ENCODE peak calls at places on chromosomes 1 and 21, in eight cellular contexts. Q is fibroblast of lung; J is thoracic aorta; R is CD4-positive, alpha-beta T cell; O is GM06990; Z is left lung; I is upper lobe of right lung; K is Calu3. H is an unnamed sample.

GRCh38 chr1:215767761-215768160 is 200.7 kb downstream of the KCTD3 start:
- DNase-seq in J (no peak), Z (no peak), I (no peak), R (no peak), K (no peak), Q (no peak), O (no peak), H (no peak)

GRCh38 chr1:173475564-173476196 is 1.5 kb upstream of the PRDX6 start:
- DNase-seq in Q (peak), I (no peak), J (no peak), R (no peak), O (no peak), Z (no peak), K (no peak), H (no peak)

GRCh38 chr1:2506007-2506860 is 20.2 kb downstream of the PANK4 start:
- DNase-seq in O (no peak), Z (no peak), Q (no peak), J (no peak), R (no peak), I (no peak), K (no peak), H (no peak)

GRCh38 chr21:46160563-46161179 is 5.3 kb upstream of the FTCD start:
- DNase-seq in R (no peak), O (peak), I (no peak), K (no peak), J (no peak), Z (no peak), Q (no peak), H (no peak)

GRCh38 chr1:230861489-230861888 is 6.8 kb downstream of the C1orf198 start:
- DNase-seq in I (no peak), Z (no peak), J (no peak), R (no peak), K (no peak), O (no peak), Q (no peak), H (no peak)

GRCh38 chr1:54545916-54546635 is 2.0 kb upstream of the ACOT11 start:
- DNase-seq in O (no peak), Q (no peak), Z (no peak), K (no peak), R (no peak), I (no peak), J (no peak), H (no peak)

GRCh38 chr1:154846921-154847442 is 23.1 kb downstream of the KCNN3 start:
- DNase-seq in I (no peak), R (no peak), Z (no peak), O (no peak), K (no peak), J (no peak), Q (no peak), H (no peak)

GRCh38 chr1:94863297-94863911 is 43.2 kb downstream of the SLC44A3 start:
- DNase-seq in R (no peak), Q (peak), O (no peak), Z (no peak), J (no peak), K (no peak), I (no peak), H (no peak)

GRCh38 chr1:98203461-98203860 is 282.6 kb upstream of the DPYD start:
- DNase-seq in I (no peak), R (no peak), Z (no peak), J (no peak), O (no peak), Q (peak), K (no peak), H (no peak)

GRCh38 chr1:150720703-150721102 is at the start of gene HORMAD1:
- DNase-seq in J (no peak), R (no peak), Q (no peak), I (no peak), K (no peak), Z (no peak), O (no peak), H (no peak)

GRCh38 chr1:239719642-239720258 is 333.4 kb downstream of the CHRM3 start:
- DNase-seq in O (no peak), R (peak), Z (no peak), Q (no peak), J (no peak), K (no peak), I (no peak), H (no peak)

GRCh38 chr1:204398197-204399125 is 13.2 kb downstream of the PPP1R15B start:
- DNase-seq in Z (peak), O (peak), Q (peak), K (peak), I (peak), J (no peak), R (peak), H (peak)

GRCh38 chr1:159756397-159756796 is 24.4 kb upstream of the DUSP23 start:
- DNase-seq in Q (no peak), K (no peak), J (no peak), R (no peak), O (no peak), I (no peak), Z (peak), H (no peak)

GRCh38 chr1:207009182-207009850 is 23.2 kb downstream of the C1orf116 start:
- DNase-seq in I (no peak), Q (no peak), R (no peak), Z (no peak), K (peak), J (no peak), O (no peak), H (no peak)

GRCh38 chr21:38310619-38311018 is 53.8 kb downstream of the KCNJ15 start:
- DNase-seq in Z (no peak), I (no peak), R (no peak), J (no peak), O (no peak), Q (peak), K (no peak), H (no peak)

GRCh38 chr1:16971330-16972209 is 8.8 kb downstream of the MFAP2 start:
- DNase-seq in R (no peak), I (no peak), Z (no peak), Q (peak), O (no peak), K (no peak), J (no peak), H (no peak)

GRCh38 chr1:29416825-29417557 is 180.7 kb downstream of the PTPRU start:
- DNase-seq in Q (peak), O (no peak), I (no peak), K (no peak), J (no peak), Z (no peak), R (no peak), H (no peak)

GRCh38 chr1:210347112-210347511 is 18.4 kb downstream of the HHAT start:
- DNase-seq in O (peak), Q (peak), I (no peak), R (no peak), K (no peak), Z (no peak), J (no peak), H (no peak)

GRCh38 chr21:44925027-44925755 is 4.5 kb upstream of the ITGB2 start:
- DNase-seq in R (no peak), I (no peak), Q (peak), Z (no peak), K (no peak), O (no peak), J (no peak), H (no peak)

GRCh38 chr1:173489149-173489600 is 12.0 kb downstream of the PRDX6 start:
- DNase-seq in Z (no peak), Q (no peak), K (peak), I (no peak), R (no peak), J (no peak), O (no peak), H (no peak)

GRCh38 chr1:26357121-26357602 is 3.2 kb upstream of the CRYBG2 start:
- DNase-seq in Q (no peak), O (no peak), R (no peak), Z (no peak), K (peak), I (no peak), J (no peak), H (no peak)

GRCh38 chr1:99855914-99856450 is 5.8 kb downstream of the AGL start:
- DNase-seq in Q (peak), K (no peak), Z (no peak), O (no peak), I (no peak), R (no peak), J (no peak), H (no peak)

GRCh38 chr1:107056426-107057196 is at the start of gene PRMT6:
- DNase-seq in O (peak), I (peak), K (peak), R (peak), Q (peak), J (peak), Z (peak), H (peak)

GRCh38 chr1:91864017-91864700 is 21.8 kb downstream of the TGFBR3 start:
- DNase-seq in R (no peak), K (no peak), O (no peak), Z (no peak), I (no peak), J (no peak), Q (peak), H (no peak)

GRCh38 chr1:208510192-208510952 is 266.2 kb upstream of the PLXNA2 start:
- DNase-seq in I (no peak), R (no peak), Q (peak), O (no peak), K (no peak), J (no peak), Z (no peak), H (no peak)

GRCh38 chr1:25562101-25562927 is 18.9 kb downstream of the LDLRAP1 start:
- DNase-seq in O (peak), R (peak), Q (no peak), I (peak), J (no peak), K (no peak), Z (no peak), H (no peak)

GRCh38 chr1:86339421-86339820 is 56.7 kb downstream of the ODF2L start:
- DNase-seq in R (no peak), K (no peak), Q (no peak), J (no peak), Z (peak), I (no peak), O (no peak), H (no peak)

GRCh38 chr1:63537940-63538339 is 14.6 kb downstream of the EFCAB7 start:
- DNase-seq in I (no peak), Z (no peak), R (no peak), Q (no peak), J (no peak), K (no peak), O (no peak), H (no peak)

GRCh38 chr1:18246543-18246942 is 138.9 kb downstream of the IGSF21 start:
- DNase-seq in I (no peak), O (no peak), Q (no peak), Z (no peak), K (peak), R (no peak), J (no peak), H (no peak)

GRCh38 chr1:190377294-190377693 is 100.4 kb downstream of the BRINP3 start:
- DNase-seq in R (no peak), J (no peak), I (no peak), Z (no peak), O (peak), Q (no peak), K (no peak), H (no peak)

GRCh38 chr1:161001537-161001936 is 19.4 kb downstream of the F11R start:
- DNase-seq in Z (no peak), J (no peak), R (no peak), I (peak), K (no peak), O (no peak), Q (no peak), H (no peak)

GRCh38 chr1:172661107-172661506 is 2.2 kb downstream of the FASLG start:
- DNase-seq in J (no peak), Q (no peak), K (no peak), R (no peak), O (no peak), I (no peak), Z (no peak), H (no peak)

GRCh38 chr1:3314561-3315271 is 139.7 kb upstream of the ARHGEF16 start:
- DNase-seq in J (no peak), Z (no peak), K (no peak), I (no peak), Q (peak), R (no peak), O (no peak), H (no peak)

GRCh38 chr1:61742620-61743431 is 546 bp downstream of the PATJ start:
- DNase-seq in K (peak), Q (peak), O (peak), Z (peak), I (no peak), R (no peak), J (no peak), H (peak)

GRCh38 chr1:206682111-206682510 is 2.6 kb upstream of the MAPKAPK2 start:
- DNase-seq in O (peak), Z (no peak), I (no peak), J (no peak), K (no peak), Q (no peak), R (no peak), H (no peak)

GRCh38 chr1:200272669-200273068 is 137.2 kb downstream of the ZNF281 start:
- DNase-seq in Q (no peak), R (no peak), J (no peak), I (no peak), K (no peak), Z (no peak), O (no peak), H (no peak)

GRCh38 chr1:24149854-24150227 is 6.9 kb upstream of the IL22RA1 start:
- DNase-seq in I (no peak), R (no peak), Z (peak), J (no peak), K (peak), Q (peak), O (no peak), H (no peak)

GRCh38 chr1:77126309-77126708 is 92.9 kb downstream of the PIGK start:
- DNase-seq in I (no peak), K (peak), Q (peak), R (no peak), Z (no peak), J (no peak), O (peak), H (peak)

GRCh38 chr1:236645016-236645680 is 40.8 kb upstream of the HEATR1 start:
- DNase-seq in K (peak), J (no peak), O (no peak), Z (no peak), I (no peak), Q (no peak), R (no peak), H (no peak)

GRCh38 chr1:14987829-14988603 is 165.5 kb upstream of the TMEM51 start:
- DNase-seq in J (no peak), R (no peak), Z (no peak), I (no peak), O (no peak), K (no peak), Q (no peak), H (no peak)

GRCh38 chr1:183418696-183419095 is 516 bp upstream of the NMNAT2 start:
- DNase-seq in O (no peak), I (no peak), R (no peak), K (no peak), Q (no peak), Z (no peak), J (no peak), H (no peak)
- TF ChIP-seq CTCF in O (no peak), I (no peak), R (no peak), K (no peak), Q (no peak), Z (no peak), J (no peak), H (no peak)

DNA sequence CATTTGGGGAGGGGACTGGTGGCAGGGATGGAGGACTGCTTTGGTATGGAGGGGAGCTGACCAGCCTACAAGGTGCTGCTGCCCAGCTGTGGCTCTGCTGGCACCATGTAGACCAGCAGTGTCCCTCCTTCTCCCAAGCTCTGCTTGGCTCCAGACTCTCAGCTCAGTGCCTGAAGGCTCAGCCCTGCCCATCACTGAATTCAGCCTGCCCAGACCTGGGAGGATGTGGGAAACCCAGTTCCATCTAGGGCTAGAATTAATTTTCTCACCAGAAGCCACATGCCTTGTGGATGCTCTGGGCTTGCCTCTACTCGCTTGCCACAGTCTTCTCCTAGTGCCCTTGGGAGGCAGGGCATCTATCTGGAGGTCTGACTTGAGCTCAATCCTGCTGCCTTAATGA is 195.0 kb upstream of the EDN2 start:
- DNase-seq in I (peak), J (no peak), Q (no peak), K (no peak), Z (no peak), O (no peak), R (no peak), H (no peak)
- TF ChIP-seq CTCF in I (no peak), J (no peak), Q (no peak), K (no peak), Z (no peak), O (no peak), R (no peak), H (no peak)

DNA sequence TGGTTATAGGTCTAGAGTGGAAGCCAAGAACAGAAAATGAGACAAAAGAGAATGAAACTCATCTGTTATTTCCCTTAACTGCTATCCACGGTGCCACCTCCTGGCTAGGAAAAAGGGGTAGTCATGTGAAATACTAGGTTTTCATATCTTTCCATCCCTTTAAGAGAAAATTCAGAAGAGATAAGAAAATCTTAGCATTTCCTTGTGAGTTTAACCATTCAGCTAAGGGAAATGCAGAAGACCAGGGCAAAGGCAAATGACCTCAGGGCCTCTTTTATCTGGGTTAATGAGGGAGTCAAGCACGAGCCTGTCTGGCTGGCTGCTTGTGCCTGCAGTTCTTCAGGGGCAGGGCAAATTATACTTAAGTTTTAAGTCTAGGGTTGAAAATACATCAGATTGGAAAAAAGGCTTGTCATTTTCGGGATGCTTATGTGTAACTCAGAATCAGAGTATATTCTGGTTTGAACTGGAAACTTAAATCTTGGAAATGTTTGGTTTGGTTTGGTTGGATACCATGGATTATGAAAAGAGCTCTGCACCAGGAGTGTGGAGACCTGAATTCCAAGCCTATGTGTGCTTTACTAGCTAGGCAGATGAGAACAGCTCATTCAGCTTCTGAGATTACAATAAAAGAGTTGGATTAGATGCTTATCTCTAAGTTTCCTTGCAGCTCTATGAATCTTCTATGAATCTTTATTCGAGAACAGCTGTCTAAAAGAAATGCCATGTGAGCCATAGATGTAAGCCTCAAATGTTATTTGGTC is 19.9 kb downstream of the NIBAN1 start:
- DNase-seq in J (no peak), K (no peak), I (no peak), O (no peak), R (no peak), Q (peak), Z (no peak), H (no peak)
- TF ChIP-seq CTCF in J (no peak), K (no peak), I (no peak), O (peak), R (no peak), Q (no peak), Z (no peak), H (no peak)

GRCh38 chr1:10694274-10694632 is 102.2 kb downstream of the CASZ1 start:
- DNase-seq in Q (peak), K (no peak), O (peak), R (peak), J (no peak), I (no peak), Z (no peak), H (no peak)
- TF ChIP-seq CTCF in Q (no peak), K (no peak), O (no peak), R (no peak), J (no peak), I (no peak), Z (no peak), H (no peak)

GRCh38 chr1:225441314-225442119 is 13.7 kb upstream of the LBR start:
- DNase-seq in R (no peak), O (no peak), K (peak), J (no peak), Z (no peak), Q (no peak), I (no peak), H (no peak)
- TF ChIP-seq CTCF in R (peak), O (peak), K (peak), J (no peak), Z (no peak), Q (peak), I (peak), H (peak)

H was measured in progenitor cell of endocrine pancreas.